ENCODE peak calls at places on chromosomes 3 and 15, in five cellular contexts. One of them, this sample, is unnamed.

GRCh38 chr3:15428539-15428938 is 1.1 kb downstream of the EAF1 start:
- DNase-seq in RPMI7951: peak; percentile 59
- DNase-seq in AML-193: peak; percentile 37
- DNase-seq in activated gamma-delta T cell treated with Interleukin-2 at 50 U/mL for 16 hours: peak; percentile 15
- DNase-seq in spleen: no peak
- DNase-seq in this sample: no peak

GRCh38 chr15:72902245-72902928 is 118.8 kb upstream of the ADPGK start:
- DNase-seq in RPMI7951: peak; percentile 81
- DNase-seq in spleen: no peak
- DNase-seq in AML-193: no peak
- DNase-seq in activated gamma-delta T cell treated with Interleukin-2 at 50 U/mL for 16 hours: no peak
- DNase-seq in this sample: no peak

GRCh38 chr3:193809106-193809505 is 216.1 kb downstream of the OPA1 start:
- DNase-seq in AML-193: no peak
- DNase-seq in RPMI7951: no peak
- DNase-seq in spleen: peak; percentile 51
- DNase-seq in activated gamma-delta T cell treated with Interleukin-2 at 50 U/mL for 16 hours: no peak
- DNase-seq in this sample: no peak

GRCh38 chr15:89429023-89429422 is 67.4 kb downstream of the RHCG start:
- DNase-seq in spleen: no peak
- DNase-seq in RPMI7951: no peak
- DNase-seq in AML-193: no peak
- DNase-seq in activated gamma-delta T cell treated with Interleukin-2 at 50 U/mL for 16 hours: no peak
- DNase-seq in this sample: peak; percentile 41

GRCh38 chr3:179196098-179196497 is 47.9 kb downstream of the PIK3CA start:
- DNase-seq in spleen: no peak
- DNase-seq in AML-193: no peak
- DNase-seq in RPMI7951: peak; percentile 70
- DNase-seq in activated gamma-delta T cell treated with Interleukin-2 at 50 U/mL for 16 hours: peak; percentile 21
- DNase-seq in this sample: no peak

GRCh38 chr15:90059208-90059985 is 42.9 kb downstream of the IDH2 start:
- DNase-seq in RPMI7951: no peak
- DNase-seq in activated gamma-delta T cell treated with Interleukin-2 at 50 U/mL for 16 hours: peak; percentile 47
- DNase-seq in spleen: peak; percentile 98
- DNase-seq in AML-193: peak; percentile 99
- DNase-seq in this sample: peak; percentile 99

GRCh38 chr15:63374686-63375520 is 6.7 kb downstream of the CA12 start:
- DNase-seq in spleen: peak; percentile 80
- DNase-seq in RPMI7951: peak; percentile 84
- DNase-seq in activated gamma-delta T cell treated with Interleukin-2 at 50 U/mL for 16 hours: no peak
- DNase-seq in AML-193: peak; percentile 61
- DNase-seq in this sample: no peak

GRCh38 chr3:148643389-148643840 is 54.3 kb upstream of the AGTR1 start:
- DNase-seq in activated gamma-delta T cell treated with Interleukin-2 at 50 U/mL for 16 hours: no peak
- DNase-seq in spleen: no peak
- DNase-seq in AML-193: no peak
- DNase-seq in RPMI7951: peak; percentile 75
- DNase-seq in this sample: no peak

GRCh38 chr3:31226331-31226730 is 306.4 kb upstream of the STT3B start:
- DNase-seq in spleen: peak; percentile 76
- DNase-seq in AML-193: peak; percentile 62
- DNase-seq in activated gamma-delta T cell treated with Interleukin-2 at 50 U/mL for 16 hours: peak; percentile 26
- DNase-seq in RPMI7951: no peak
- DNase-seq in this sample: peak; percentile 27

GRCh38 chr3:120652281-120652680 is 29.8 kb downstream of the HGD start:
- DNase-seq in RPMI7951: no peak
- DNase-seq in activated gamma-delta T cell treated with Interleukin-2 at 50 U/mL for 16 hours: no peak
- DNase-seq in AML-193: no peak
- DNase-seq in spleen: no peak
- DNase-seq in this sample: no peak

GRCh38 chr15:60933914-60934885 is 294.9 kb downstream of the RORA start:
- DNase-seq in AML-193: no peak
- DNase-seq in activated gamma-delta T cell treated with Interleukin-2 at 50 U/mL for 16 hours: no peak
- DNase-seq in spleen: no peak
- DNase-seq in RPMI7951: peak; percentile 20
- DNase-seq in this sample: no peak

GRCh38 chr3:97958796-97959195 is 13.4 kb downstream of the RIOX2 start:
- DNase-seq in RPMI7951: no peak
- DNase-seq in AML-193: no peak
- DNase-seq in spleen: no peak
- DNase-seq in activated gamma-delta T cell treated with Interleukin-2 at 50 U/mL for 16 hours: no peak
- DNase-seq in this sample: no peak

GRCh38 chr3:28134792-28135375 is 106.5 kb upstream of the CMC1 start:
- DNase-seq in RPMI7951: no peak
- DNase-seq in spleen: no peak
- DNase-seq in activated gamma-delta T cell treated with Interleukin-2 at 50 U/mL for 16 hours: no peak
- DNase-seq in AML-193: no peak
- DNase-seq in this sample: no peak

GRCh38 chr15:75362642-75363249 is 5.7 kb downstream of the MAN2C1 start:
- DNase-seq in spleen: no peak
- DNase-seq in activated gamma-delta T cell treated with Interleukin-2 at 50 U/mL for 16 hours: no peak
- DNase-seq in AML-193: no peak
- DNase-seq in RPMI7951: no peak
- DNase-seq in this sample: no peak

GRCh38 chr3:172221550-172221949 is 182.2 kb downstream of the FNDC3B start:
- DNase-seq in AML-193: no peak
- DNase-seq in spleen: no peak
- DNase-seq in activated gamma-delta T cell treated with Interleukin-2 at 50 U/mL for 16 hours: no peak
- DNase-seq in RPMI7951: peak; percentile 71
- DNase-seq in this sample: no peak

GRCh38 chr3:45946875-45947274 is 3.6 kb downstream of the CXCR6 start:
- DNase-seq in RPMI7951: no peak
- DNase-seq in AML-193: no peak
- DNase-seq in spleen: no peak
- DNase-seq in activated gamma-delta T cell treated with Interleukin-2 at 50 U/mL for 16 hours: no peak
- DNase-seq in this sample: no peak

GRCh38 chr3:105722943-105723556 is 145.8 kb downstream of the CBLB start:
- DNase-seq in activated gamma-delta T cell treated with Interleukin-2 at 50 U/mL for 16 hours: no peak
- DNase-seq in RPMI7951: no peak
- DNase-seq in AML-193: peak; percentile 81
- DNase-seq in spleen: no peak
- DNase-seq in this sample: no peak

GRCh38 chr15:101133751-101134261 is 118.0 kb downstream of the CHSY1 start:
- DNase-seq in activated gamma-delta T cell treated with Interleukin-2 at 50 U/mL for 16 hours: no peak
- DNase-seq in RPMI7951: no peak
- DNase-seq in AML-193: no peak
- DNase-seq in spleen: peak; percentile 78
- DNase-seq in this sample: no peak

GRCh38 chr15:50463423-50464358 is 39.5 kb downstream of the USP8 start:
- DNase-seq in spleen: no peak
- DNase-seq in AML-193: no peak
- DNase-seq in RPMI7951: no peak
- DNase-seq in activated gamma-delta T cell treated with Interleukin-2 at 50 U/mL for 16 hours: no peak
- DNase-seq in this sample: no peak

GRCh38 chr3:169600732-169601131 is 62.8 kb downstream of the MECOM start:
- DNase-seq in activated gamma-delta T cell treated with Interleukin-2 at 50 U/mL for 16 hours: no peak
- DNase-seq in spleen: no peak
- DNase-seq in AML-193: no peak
- DNase-seq in RPMI7951: no peak
- DNase-seq in this sample: no peak

GRCh38 chr3:194034556-194035336 is 101.2 kb upstream of the HES1 start:
- DNase-seq in RPMI7951: no peak
- DNase-seq in activated gamma-delta T cell treated with Interleukin-2 at 50 U/mL for 16 hours: no peak
- DNase-seq in AML-193: no peak
- DNase-seq in spleen: no peak
- DNase-seq in this sample: no peak

GRCh38 chr3:126315916-126316514 is 41.2 kb downstream of the KLF15 start:
- DNase-seq in AML-193: no peak
- DNase-seq in spleen: peak; percentile 44
- DNase-seq in activated gamma-delta T cell treated with Interleukin-2 at 50 U/mL for 16 hours: no peak
- DNase-seq in RPMI7951: no peak
- DNase-seq in this sample: no peak

GRCh38 chr3:21913791-21914190 is 162.8 kb upstream of the ZNF385D start:
- DNase-seq in spleen: no peak
- DNase-seq in AML-193: no peak
- DNase-seq in activated gamma-delta T cell treated with Interleukin-2 at 50 U/mL for 16 hours: no peak
- DNase-seq in RPMI7951: no peak
- DNase-seq in this sample: no peak

GRCh38 chr15:42704492-42704926 is 32.4 kb downstream of the CDAN1 start:
- DNase-seq in RPMI7951: peak; percentile 63
- DNase-seq in activated gamma-delta T cell treated with Interleukin-2 at 50 U/mL for 16 hours: peak; percentile 51
- DNase-seq in AML-193: no peak
- DNase-seq in spleen: no peak
- DNase-seq in this sample: peak; percentile 44

GRCh38 chr15:39172380-39173281 is 408.2 kb upstream of the THBS1 start:
- DNase-seq in AML-193: no peak
- DNase-seq in activated gamma-delta T cell treated with Interleukin-2 at 50 U/mL for 16 hours: no peak
- DNase-seq in RPMI7951: peak; percentile 94
- DNase-seq in spleen: no peak
- DNase-seq in this sample: no peak

GRCh38 chr3:38039101-38039898 is at the start of gene DLEC1:
- DNase-seq in AML-193: peak; percentile 74
- DNase-seq in spleen: peak; percentile 94
- DNase-seq in activated gamma-delta T cell treated with Interleukin-2 at 50 U/mL for 16 hours: peak; percentile 81
- DNase-seq in RPMI7951: peak; percentile 73
- DNase-seq in this sample: no peak

GRCh38 chr15:94243418-94243817 is 12.1 kb downstream of the MCTP2 start:
- DNase-seq in spleen: no peak
- DNase-seq in AML-193: no peak
- DNase-seq in RPMI7951: no peak
- DNase-seq in activated gamma-delta T cell treated with Interleukin-2 at 50 U/mL for 16 hours: no peak
- DNase-seq in this sample: no peak

GRCh38 chr15:48954538-48954937 is 9.2 kb downstream of the SHC4 start:
- DNase-seq in AML-193: no peak
- DNase-seq in RPMI7951: peak; percentile 58
- DNase-seq in spleen: no peak
- DNase-seq in activated gamma-delta T cell treated with Interleukin-2 at 50 U/mL for 16 hours: no peak
- DNase-seq in this sample: no peak

GRCh38 chr3:156762631-156763185 is 63.4 kb upstream of the LEKR1 start:
- DNase-seq in AML-193: no peak
- DNase-seq in spleen: no peak
- DNase-seq in activated gamma-delta T cell treated with Interleukin-2 at 50 U/mL for 16 hours: no peak
- DNase-seq in RPMI7951: peak; percentile 82
- DNase-seq in this sample: no peak

GRCh38 chr15:53448215-53449001 is 311.1 kb downstream of the WDR72 start:
- DNase-seq in spleen: no peak
- DNase-seq in activated gamma-delta T cell treated with Interleukin-2 at 50 U/mL for 16 hours: no peak
- DNase-seq in RPMI7951: no peak
- DNase-seq in AML-193: no peak
- DNase-seq in this sample: no peak

GRCh38 chr3:156764761-156765160 is 61.4 kb upstream of the LEKR1 start:
- DNase-seq in spleen: no peak
- DNase-seq in activated gamma-delta T cell treated with Interleukin-2 at 50 U/mL for 16 hours: no peak
- DNase-seq in RPMI7951: no peak
- DNase-seq in AML-193: no peak
- DNase-seq in this sample: no peak

GRCh38 chr3:99817047-99817436 is 620 bp upstream of the CMSS1 start:
- DNase-seq in activated gamma-delta T cell treated with Interleukin-2 at 50 U/mL for 16 hours: no peak
- DNase-seq in spleen: no peak
- DNase-seq in AML-193: no peak
- DNase-seq in RPMI7951: peak; percentile 37
- DNase-seq in this sample: no peak

GRCh38 chr15:66292261-66293084 is 895 bp upstream of the DIS3L start:
- DNase-seq in activated gamma-delta T cell treated with Interleukin-2 at 50 U/mL for 16 hours: no peak
- DNase-seq in AML-193: no peak
- DNase-seq in spleen: no peak
- DNase-seq in RPMI7951: no peak
- DNase-seq in this sample: no peak

GRCh38 chr15:101167791-101168462 is 83.9 kb downstream of the CHSY1 start:
- DNase-seq in activated gamma-delta T cell treated with Interleukin-2 at 50 U/mL for 16 hours: peak; percentile 64
- DNase-seq in RPMI7951: peak; percentile 100
- DNase-seq in spleen: peak; percentile 90
- DNase-seq in AML-193: peak; percentile 90
- DNase-seq in this sample: peak; percentile 36